ENCODE peak calls at places on chromosomes 1 and 21, in four cellular contexts. B, C, V and H are unnamed samples.

GRCh38 chr1:21604208-21604957 is 64.8 kb downstream of the RAP1GAP start:
- DNase-seq in V (no peak), C (no peak), B (no peak), H (no peak)

GRCh38 chr1:26350701-26351590 is 3.0 kb downstream of the CRYBG2 start:
- DNase-seq in B (no peak), C (peak), V (peak), H (no peak)

GRCh38 chr1:163115887-163116286 is 46.7 kb downstream of the RGS4 start:
- DNase-seq in V (no peak), C (no peak), B (no peak), H (no peak)

GRCh38 chr1:44531785-44532566 is 126.9 kb downstream of the RNF220 start:
- DNase-seq in B (peak), C (peak), V (peak), H (no peak)

GRCh38 chr1:1365875-1366698 is 7.7 kb upstream of the MXRA8 start:
- DNase-seq in C (no peak), V (no peak), B (no peak), H (no peak)

GRCh38 chr21:41247976-41248545 is 68.5 kb upstream of the FAM3B start:
- DNase-seq in V (no peak), B (no peak), C (no peak), H (no peak)

GRCh38 chr1:211606327-211606913 is 27.5 kb upstream of the SLC30A1 start:
- DNase-seq in V (no peak), C (peak), B (peak), H (no peak)

GRCh38 chr1:245370905-245371581 is 216.3 kb downstream of the KIF26B start:
- DNase-seq in B (no peak), C (no peak), V (no peak), H (peak)

GRCh38 chr1:9652379-9653194 is 1.1 kb downstream of the PIK3CD start:
- DNase-seq in C (peak), B (no peak), V (no peak), H (peak)

DNA sequence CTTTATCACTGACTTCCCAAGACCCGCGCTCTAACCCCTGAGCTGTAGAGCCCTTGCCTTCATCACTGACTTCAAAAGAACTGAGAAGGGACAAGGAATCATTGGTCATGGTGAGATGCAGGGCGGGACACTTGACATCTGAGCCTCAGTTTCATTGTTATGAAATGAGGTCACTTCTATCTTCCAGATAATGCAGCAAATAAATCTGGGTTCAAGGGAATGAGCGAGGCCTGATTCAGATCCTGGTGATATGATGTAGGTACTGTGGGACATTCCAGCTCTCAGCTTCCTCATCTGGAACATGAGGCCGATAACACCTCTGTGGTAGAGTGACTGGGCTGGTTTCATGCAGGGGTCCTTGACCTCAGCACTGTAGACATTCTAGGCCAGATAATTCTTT is 13.8 kb downstream of the KAZN start:
- DNase-seq in C (no peak), B (no peak), V (no peak), H (no peak)
- TF ChIP-seq SIN3A in C (no peak), B (no peak), V (no peak), H (no peak)

GRCh38 chr1:206826409-206826808 is 39.0 kb upstream of the IL20 start:
- DNase-seq in C (no peak), V (no peak), B (no peak), H (no peak)
- TF ChIP-seq SIN3A in C (no peak), V (no peak), B (no peak), H (no peak)

GRCh38 chr1:42943166-42943565 is 15.5 kb downstream of the SLC2A1 start:
- DNase-seq in B (no peak), V (peak), C (no peak), H (no peak)

GRCh38 chr1:42941640-42942330 is 16.9 kb downstream of the SLC2A1 start:
- DNase-seq in C (peak), V (peak), B (no peak), H (no peak)

GRCh38 chr1:42939216-42939615 is 19.5 kb downstream of the SLC2A1 start:
- DNase-seq in V (no peak), B (no peak), C (no peak), H (no peak)

GRCh38 chr1:42942444-42942843 is 16.2 kb downstream of the SLC2A1 start:
- DNase-seq in V (no peak), C (no peak), B (no peak), H (no peak)

GRCh38 chr1:42940851-42941639 is 17.6 kb downstream of the SLC2A1 start:
- DNase-seq in V (peak), C (no peak), B (no peak), H (no peak)
- TF ChIP-seq SIN3A in V (no peak), C (no peak), B (no peak), H (no peak)

DNA sequence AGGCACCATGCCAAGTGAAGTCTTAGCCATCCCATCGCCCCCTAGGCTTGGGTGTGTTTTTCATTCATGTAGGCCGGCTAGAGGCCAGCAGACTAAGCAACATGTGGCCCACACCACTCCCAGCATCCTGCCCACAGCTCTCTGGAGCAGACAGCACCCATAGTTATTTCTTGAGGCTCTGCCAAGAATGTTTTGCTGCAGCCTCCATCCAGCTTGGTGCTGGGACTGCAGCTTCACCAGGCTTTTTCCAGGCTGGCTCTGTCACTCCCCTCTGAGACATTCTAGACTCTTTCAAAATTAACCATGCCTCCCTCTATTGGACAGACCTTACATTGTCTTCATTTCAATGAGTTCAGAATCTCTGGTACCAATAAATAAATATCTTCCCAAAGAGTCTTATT is 104.2 kb downstream of the DUSP10 start:
- DNase-seq in V (no peak), C (no peak), B (no peak), H (no peak)
- TF ChIP-seq SIN3A in V (no peak), C (no peak), B (no peak), H (no peak)

DNA sequence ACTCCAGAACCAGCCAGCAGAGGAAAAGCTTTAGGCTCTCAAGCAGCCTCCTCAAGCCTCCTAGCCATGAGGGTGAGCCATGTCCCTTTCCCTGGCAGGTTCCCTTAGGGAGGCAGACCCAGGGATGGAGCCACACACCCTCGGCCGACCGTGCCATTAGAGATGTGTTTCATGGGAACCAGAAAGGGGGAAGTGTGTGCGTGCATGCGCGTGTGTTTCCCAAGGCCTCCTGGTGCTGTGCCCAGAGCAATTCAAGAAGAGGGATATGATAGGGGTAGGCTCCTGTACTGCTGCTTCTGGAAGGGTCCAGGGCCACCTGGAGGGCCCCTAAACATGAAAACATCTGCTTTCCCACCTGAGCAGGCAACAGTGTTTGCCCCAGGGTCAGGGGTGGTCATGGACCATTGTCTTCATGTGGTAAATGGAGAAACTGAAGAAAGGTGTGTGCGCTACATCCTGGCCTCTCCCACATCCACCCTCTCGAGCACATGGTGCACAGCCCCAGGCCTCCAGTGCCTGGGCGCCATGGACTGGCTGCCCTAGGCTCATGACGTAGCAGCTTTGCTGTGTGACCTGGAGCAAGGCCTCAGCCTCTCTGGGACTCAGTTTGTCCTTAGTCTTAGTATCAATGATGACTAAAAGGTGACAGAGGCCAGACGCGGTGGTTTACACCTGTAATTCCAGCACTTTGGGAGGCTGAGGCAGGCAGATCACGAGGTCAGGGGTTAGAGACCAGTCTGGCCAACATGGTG is 48.1 kb downstream of the SYF2 start:
- DNase-seq in V (no peak), B (no peak), C (no peak), H (no peak)
- TF ChIP-seq SIN3A in V (no peak), B (no peak), C (no peak), H (no peak)

DNA sequence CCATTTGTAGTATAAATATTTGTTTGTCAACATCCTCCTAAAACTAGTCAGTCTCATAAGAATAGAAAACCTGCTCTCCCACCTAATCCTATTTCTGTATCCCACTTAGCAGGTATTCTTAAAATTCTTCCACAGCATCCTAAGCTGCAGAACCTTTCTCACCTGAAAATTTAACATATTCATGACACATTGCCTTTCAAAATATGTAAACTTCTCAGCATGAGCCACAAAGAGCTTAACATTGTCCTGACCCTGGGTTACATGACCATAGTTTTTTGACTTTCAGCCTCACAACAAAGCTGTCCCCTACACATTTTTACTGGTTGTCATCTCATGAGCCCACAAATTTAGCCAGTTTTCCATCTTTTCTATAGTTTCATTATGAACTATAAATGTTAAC is 712.1 kb downstream of the LTN1 start:
- DNase-seq in V (no peak), C (no peak), B (no peak), H (no peak)
- TF ChIP-seq SIN3A in V (no peak), C (no peak), B (no peak), H (no peak)

DNA sequence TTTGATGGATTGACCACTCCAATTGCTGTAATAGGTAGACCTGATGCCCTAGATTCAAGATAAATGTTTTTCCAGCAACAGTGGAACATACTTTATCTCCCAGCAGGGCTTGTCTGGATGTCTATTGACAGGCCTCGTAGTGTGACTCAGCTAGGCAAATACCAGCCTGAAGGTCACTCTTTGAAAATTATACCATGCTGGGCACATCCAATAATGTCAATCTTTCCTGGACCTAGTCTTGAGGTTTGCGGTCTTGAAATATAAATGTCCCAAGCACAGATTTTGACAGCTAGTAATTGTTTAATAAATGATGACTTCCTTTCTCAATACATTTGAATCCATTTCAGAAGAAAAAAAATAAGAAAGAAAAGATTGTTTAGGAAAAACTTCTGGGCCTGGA is 1138.0 kb upstream of the TMPRSS15 start:
- DNase-seq in B (no peak), V (no peak), C (no peak), H (no peak)
- TF ChIP-seq SIN3A in B (no peak), V (no peak), C (no peak), H (no peak)